ENCODE peak calls at places on chromosomes 4 and X, in eight cellular contexts. C is A673, D is tibial artery, P is ascending aorta, E is mucosa of descending colon, X is psoas muscle, F is gastrocnemius medialis, O is ovary. W is an unnamed sample.

GRCh38 chrX:68177542-68177941 is 255.8 kb downstream of the OPHN1 start:
- DNase-seq in E (no peak), X (no peak), C (no peak), F (no peak), P (no peak), O (no peak), D (no peak), W (no peak)

GRCh38 chrX:115561605-115562491 is 874 bp downstream of the PLS3 start:
- DNase-seq in F (no peak), D (peak; percentile 51), X (peak; percentile 55), E (peak; percentile 15), P (no peak), C (peak; percentile 55), O (peak; percentile 67), W (peak; percentile 52)

GRCh38 chr4:106318511-106318910 is 2.2 kb downstream of the AIMP1 start:
- DNase-seq in E (no peak), F (no peak), C (no peak), D (no peak), O (no peak), X (no peak), P (no peak), W (no peak)

GRCh38 chr4:26263165-26263564 is 57.6 kb upstream of the RBPJ start:
- DNase-seq in D (no peak), P (no peak), O (no peak), E (peak; percentile 21), F (no peak), C (peak; percentile 3), X (no peak), W (no peak)

GRCh38 chr4:179095585-179096228 is 1653.5 kb upstream of the AGA start:
- DNase-seq in E (peak; percentile 8), C (peak; percentile 32), F (no peak), D (no peak), O (no peak), X (no peak), P (no peak), W (no peak)

GRCh38 chrX:72498782-72499181 is 73.9 kb downstream of the HDAC8 start:
- DNase-seq in P (no peak), O (no peak), X (no peak), E (no peak), C (peak; percentile 53), D (peak; percentile 19), F (no peak), W (no peak)

GRCh38 chrX:70087857-70088256 is 25.6 kb downstream of the OTUD6A start:
- DNase-seq in D (no peak), E (peak; percentile 43), C (peak; percentile 12), X (no peak), P (no peak), O (no peak), F (no peak), W (no peak)

GRCh38 chrX:24260827-24261550 is 52.9 kb downstream of the SUPT20HL2 start:
- DNase-seq in F (peak; percentile 20), O (no peak), X (peak; percentile 16), P (peak; percentile 22), C (no peak), E (peak; percentile 55), D (peak; percentile 54), W (peak; percentile 46)

GRCh38 chrX:109710181-109710580 is 22.9 kb downstream of the ACSL4 start:
- DNase-seq in P (no peak), O (no peak), D (no peak), C (no peak), X (no peak), E (no peak), F (no peak), W (no peak)

GRCh38 chr4:172892300-172892699 is 276.3 kb upstream of the GALNT7 start:
- DNase-seq in D (no peak), C (peak; percentile 45), F (no peak), X (no peak), E (peak; percentile 10), P (no peak), O (no peak), W (no peak)

GRCh38 chrX:144916785-144917184 is 330.5 kb upstream of the SPANXN1 start:
- DNase-seq in O (no peak), D (no peak), F (no peak), C (no peak), X (no peak), P (no peak), E (no peak), W (no peak)

GRCh38 chr4:152181150-152181549 is 354.7 kb downstream of the FBXW7 start:
- DNase-seq in F (peak; percentile 55), E (no peak), O (no peak), P (no peak), D (no peak), C (no peak), X (peak; percentile 24), W (no peak)

GRCh38 chr4:57943672-57944071 is 833.5 kb upstream of the IGFBP7 start:
- DNase-seq in X (no peak), O (no peak), F (no peak), C (no peak), P (no peak), D (no peak), E (no peak), W (no peak)

GRCh38 chrX:106341823-106342222 is 173.7 kb downstream of the PWWP3B start:
- DNase-seq in P (no peak), C (no peak), X (no peak), E (no peak), O (no peak), D (no peak), F (no peak), W (no peak)

GRCh38 chr4:67160409-67160808 is 384.9 kb downstream of the CENPC start:
- DNase-seq in E (no peak), O (no peak), P (no peak), X (no peak), D (no peak), F (no peak), C (no peak), W (no peak)

GRCh38 chr4:25872851-25873631 is 10.3 kb upstream of the SEL1L3 start:
- DNase-seq in E (no peak), P (no peak), F (no peak), O (no peak), D (no peak), X (no peak), C (no peak), W (no peak)

GRCh38 chr4:76803522-76803921 is 94.4 kb downstream of the SOWAHB start:
- DNase-seq in O (peak; percentile 63), D (no peak), P (no peak), F (no peak), E (no peak), C (peak; percentile 78), X (no peak), W (peak; percentile 63)

GRCh38 chr4:76799718-76800117 is 98.2 kb downstream of the SOWAHB start:
- DNase-seq in D (no peak), X (no peak), E (no peak), O (no peak), P (no peak), F (no peak), C (no peak), W (no peak)

GRCh38 chr4:76800902-76801301 is 97.0 kb downstream of the SOWAHB start:
- DNase-seq in D (no peak), X (no peak), F (no peak), O (no peak), P (no peak), E (no peak), C (no peak), W (no peak)

GRCh38 chr4:76802546-76803021 is 95.4 kb downstream of the SOWAHB start:
- DNase-seq in E (no peak), O (no peak), X (no peak), F (no peak), P (no peak), D (no peak), C (peak; percentile 5), W (no peak)

GRCh38 chr4:76801621-76802545 is 96.1 kb downstream of the SOWAHB start:
- DNase-seq in X (no peak), P (no peak), C (peak; percentile 71), O (peak; percentile 67), E (no peak), D (no peak), F (no peak), W (no peak)
- H3K4me3 ChIP-seq in X (no peak overlapping the region), P (peak overlapping the region; percentile 39), C (no peak overlapping the region), O (peak overlapping the region; percentile 0), E (no peak overlapping the region), D (peak overlapping the region; percentile 25), F (no peak overlapping the region), W (no peak overlapping the region)

GRCh38 chr4:10114147-10114546 is 2.5 kb downstream of the WDR1 start:
- DNase-seq in C (no peak), F (no peak), D (no peak), P (no peak), X (no peak), O (no peak), E (peak; percentile 2), W (no peak)

GRCh38 chr4:10115657-10116624 is 658 bp downstream of the WDR1 start:
- DNase-seq in O (peak; percentile 50), P (no peak), D (no peak), E (peak; percentile 87), C (peak; percentile 39), F (no peak), X (peak; percentile 43), W (peak; percentile 92)

GRCh38 chr4:10114607-10115006 is 2.0 kb downstream of the WDR1 start:
- DNase-seq in C (no peak), P (no peak), D (no peak), E (peak; percentile 5), F (no peak), X (no peak), O (no peak), W (no peak)

GRCh38 chr4:10116625-10117423 is at the start of gene WDR1:
- DNase-seq in O (peak; percentile 96), C (peak; percentile 89), F (peak; percentile 93), X (peak; percentile 98), E (peak; percentile 97), D (peak; percentile 96), P (peak; percentile 86), W (peak; percentile 93)

GRCh38 chr4:10115271-10115656 is 1.3 kb downstream of the WDR1 start:
- DNase-seq in E (no peak), C (no peak), P (no peak), F (no peak), O (no peak), X (no peak), D (no peak), W (peak; percentile 65)
- H3K4me1 ChIP-seq in E (peaks cover 40% of the 10 kb centered on the region), C (peaks cover 8% of the 10 kb centered on the region), P (peaks cover 58% of the 10 kb centered on the region), F (peaks cover 61% of the 10 kb centered on the region), O (peaks cover 30% of the 10 kb centered on the region), X (peaks cover 51% of the 10 kb centered on the region), D (peaks cover 61% of the 10 kb centered on the region), W (peaks cover 7% of the 10 kb centered on the region)

GRCh38 chr4:4780634-4781287 is 78.7 kb upstream of the MSX1 start:
- DNase-seq in D (no peak), P (no peak), C (no peak), X (no peak), F (no peak), O (no peak), E (no peak), W (no peak)
- TF ChIP-seq CTCF in D (no peak), P (no peak), C (no peak), X (no peak), F (no peak), O (no peak), E (no peak), W (no peak)

DNA sequence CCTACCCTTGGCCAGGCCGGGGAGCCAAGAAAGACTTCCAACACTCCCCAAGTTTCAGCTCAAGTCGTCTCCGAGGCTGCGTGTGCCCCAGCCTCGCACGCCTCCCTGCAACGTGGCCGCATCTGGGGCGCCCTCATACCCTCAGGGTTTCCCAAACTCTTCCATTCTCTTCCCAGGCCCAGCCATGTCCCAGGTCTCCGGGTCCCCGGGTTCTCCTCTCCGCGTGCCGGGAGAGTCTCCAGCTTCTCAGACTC is 312 bp upstream of the STK26 start:
- DNase-seq in P (no peak), X (no peak), F (no peak), D (no peak), E (no peak), C (no peak), O (no peak), W (no peak)
- H3K4me3 ChIP-seq in P (peak overlapping the region; percentile 83), X (peak overlapping the region; percentile 68), F (peak overlapping the region; percentile 55), D (peak overlapping the region; percentile 70), E (peak overlapping the region; percentile 34), C (peak overlapping the region; percentile 72), O (peak overlapping the region; percentile 45), W (peak overlapping the region; percentile 57)